ENCODE peak calls at places on chromosomes 13 and 19, in four cellular contexts. D is spleen, U is Panc1, O is esophagus muscularis mucosa. Z is an unnamed sample. For H3K36me3, the result is how much of the 10 kb centered on the place peaks cover.

GRCh38 chr19:31285744-31286143 is 63.5 kb downstream of the TSHZ3 start:
- DNase-seq in D (peak), O (no peak), U (no peak), Z (no peak)

GRCh38 chr13:80921556-80921955 is 580.6 kb upstream of the SPRY2 start:
- DNase-seq in D (no peak), U (no peak), O (no peak), Z (no peak)

GRCh38 chr19:8069116-8069973 is 16.8 kb downstream of the CCL25 start:
- DNase-seq in D (no peak), U (no peak), O (no peak), Z (no peak)

GRCh38 chr13:40680659-40681323 is 14.3 kb upstream of the FOXO1 start:
- DNase-seq in U (no peak), D (no peak), O (no peak), Z (no peak)

GRCh38 chr19:51179297-51179696 is 37.2 kb downstream of the SIGLEC7 start:
- DNase-seq in O (no peak), D (no peak), U (no peak), Z (no peak)

GRCh38 chr19:3175761-3176714 is 2.5 kb upstream of the S1PR4 start:
- DNase-seq in O (no peak), D (no peak), U (no peak), Z (peak)

GRCh38 chr13:29754486-29754806 is 96.0 kb downstream of the UBL3 start:
- DNase-seq in D (no peak), U (no peak), O (no peak), Z (no peak)

GRCh38 chr13:109787135-109787954 is 962 bp upstream of the IRS2 start:
- DNase-seq in D (peak), U (no peak), O (peak), Z (peak)

GRCh38 chr13:20465218-20465879 is 60.3 kb downstream of the CRYL1 start:
- DNase-seq in U (no peak), O (peak), D (no peak), Z (no peak)

GRCh38 chr13:65932587-65933239 is 1297.4 kb downstream of the PCDH9 start:
- DNase-seq in U (no peak), D (no peak), O (no peak), Z (no peak)

GRCh38 chr19:12749938-12750521 is 1.6 kb upstream of the BEST2 start:
- DNase-seq in U (no peak), O (no peak), D (no peak), Z (no peak)

GRCh38 chr13:37226966-37227365 is 121.5 kb upstream of the CSNK1A1L start:
- DNase-seq in U (no peak), D (no peak), O (no peak), Z (no peak)

GRCh38 chr13:109968876-109969577 is 182.6 kb upstream of the IRS2 start:
- DNase-seq in D (no peak), O (no peak), U (no peak), Z (no peak)

GRCh38 chr13:40211586-40211968 is 454.9 kb downstream of the FOXO1 start:
- DNase-seq in U (no peak), O (no peak), D (no peak), Z (no peak)

GRCh38 chr19:3373971-3374368 is 7.6 kb downstream of the NFIC start:
- DNase-seq in D (no peak), U (no peak), O (no peak), Z (no peak)

GRCh38 chr19:19410553-19411550 is 5.4 kb downstream of the GATAD2A start:
- DNase-seq in O (no peak), U (no peak), D (peak), Z (no peak)

GRCh38 chr13:93235258-93236015 is 8.8 kb downstream of the GPC6 start:
- DNase-seq in U (no peak), D (no peak), O (no peak), Z (no peak)

GRCh38 chr13:112260108-112261055 is 115.8 kb upstream of the SPACA7 start:
- DNase-seq in U (no peak), D (no peak), O (peak), Z (no peak)

GRCh38 chr13:23433171-23434153 is at the start of gene SACS:
- DNase-seq in D (no peak), O (peak), U (no peak), Z (no peak)

GRCh38 chr19:51514866-51515481 is 13.4 kb upstream of the SIGLEC12 start:
- DNase-seq in O (peak), U (peak), D (no peak), Z (no peak)

GRCh38 chr19:18297308-18297707 is 15.9 kb upstream of the JUND start:
- DNase-seq in O (no peak), U (no peak), D (no peak), Z (no peak)

GRCh38 chr13:60331249-60332012 is 65.6 kb upstream of the TDRD3 start:
- DNase-seq in D (no peak), U (no peak), O (no peak), Z (no peak)

GRCh38 chr13:44237276-44237767 is 136.3 kb upstream of the SERP2 start:
- DNase-seq in D (no peak), U (no peak), O (no peak), Z (no peak)

GRCh38 chr13:30978981-30979956 is 46.8 kb downstream of the TEX26 start:
- DNase-seq in D (no peak), U (no peak), O (peak), Z (peak)

GRCh38 chr19:28242317-28242927 is 970.5 kb downstream of the UQCRFS1 start:
- DNase-seq in D (no peak), O (no peak), U (no peak), Z (no peak)

GRCh38 chr13:68439821-68440220 is 1209.7 kb upstream of the PCDH9 start:
- DNase-seq in U (peak), D (no peak), O (no peak), Z (no peak)

GRCh38 chr19:18856385-18857126 is 24.8 kb downstream of the UPF1 start:
- DNase-seq in U (no peak), O (no peak), D (no peak), Z (no peak)

GRCh38 chr19:17248011-17248776 is 2.5 kb upstream of the NR2F6 start:
- DNase-seq in O (no peak), U (no peak), D (no peak), Z (peak)

GRCh38 chr13:94333131-94333820 is 146.2 kb downstream of the DCT start:
- DNase-seq in O (peak), U (no peak), D (no peak), Z (no peak)

GRCh38 chr13:79459906-79460305 is 21.0 kb upstream of the NDFIP2 start:
- DNase-seq in O (no peak), U (no peak), D (no peak), Z (no peak)

GRCh38 chr19:49110567-49110966 is 3.6 kb upstream of the LIN7B start:
- DNase-seq in O (no peak), D (no peak), U (no peak), Z (no peak)

GRCh38 chr19:39126593-39127187 is 1.1 kb downstream of the PAK4 start:
- DNase-seq in D (no peak), U (no peak), O (no peak), Z (peak)

GRCh38 chr19:55115446-55116065 is 1.9 kb downstream of the PPP1R12C start:
- DNase-seq in D (no peak), U (no peak), O (no peak), Z (no peak)

GRCh38 chr13:97067342-97067895 is 73.1 kb upstream of the OXGR1 start:
- DNase-seq in U (no peak), D (no peak), O (no peak), Z (no peak)
- TF ChIP-seq POLR2AphosphoS5 in U (no peak), D (no peak), O (no peak), Z (no peak)

DNA sequence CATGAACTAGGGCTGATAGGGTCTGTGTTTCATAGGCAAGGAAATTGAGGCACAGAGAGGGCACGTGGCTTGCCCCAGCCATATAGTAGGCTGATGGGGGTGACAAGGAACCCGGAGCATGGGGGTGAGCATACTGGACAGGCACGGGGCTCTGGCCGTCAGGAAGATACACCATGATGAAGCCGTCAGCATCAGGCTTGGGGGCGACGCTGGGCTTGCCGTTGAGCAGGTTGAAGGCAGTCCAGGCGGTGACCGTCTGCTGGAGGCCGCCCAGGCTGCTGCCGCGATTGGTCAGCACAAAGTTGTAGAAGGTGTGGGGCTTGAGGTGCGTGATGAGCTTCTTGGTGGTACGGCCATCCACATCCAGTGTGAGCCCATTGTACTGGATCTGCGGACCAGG is 119.7 kb downstream of the PTPRS start:
- DNase-seq in U (no peak), D (no peak), O (no peak), Z (no peak)
- H3K36me3 ChIP-seq in U (under half), D (half or more), O (under half), Z (under half)

GRCh38 chr19:45444318-45445041 is 20.8 kb upstream of the ERCC1 start:
- DNase-seq in D (peak), O (peak), U (no peak), Z (peak)
- TF ChIP-seq POLR2AphosphoS5 in D (peak), O (peak), U (no peak), Z (peak)

GRCh38 chr13:98447881-98448641 is 128.8 kb downstream of the STK24 start:
- DNase-seq in O (no peak), D (no peak), U (no peak), Z (no peak)
- H3K36me3 ChIP-seq in O (under half), D (half or more), U (under half), Z (under half)

DNA sequence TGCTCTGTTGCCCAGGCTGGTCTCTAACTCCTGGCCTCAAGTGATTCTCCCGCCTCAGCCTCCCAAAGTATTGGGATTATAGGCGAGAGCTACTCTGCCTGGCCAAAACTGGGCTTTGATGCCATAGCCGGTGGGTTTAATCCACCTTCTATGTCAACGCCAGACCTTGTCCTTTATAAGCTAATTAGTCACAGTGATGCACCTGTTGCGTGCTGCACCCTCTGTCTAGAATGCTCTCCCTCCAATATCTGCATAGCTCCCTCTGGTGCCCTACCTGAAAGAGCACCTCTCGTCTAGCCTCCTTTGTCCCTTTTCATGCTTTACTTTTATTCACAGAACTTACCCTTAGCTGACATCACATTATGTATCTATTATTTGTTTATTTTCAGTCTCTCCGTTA is 148.2 kb downstream of the USP12 start:
- DNase-seq in D (no peak), U (no peak), O (no peak), Z (no peak)
- TF ChIP-seq POLR2AphosphoS5 in D (no peak), U (no peak), O (no peak), Z (no peak)

GRCh38 chr19:45082170-45082569 is 3.1 kb downstream of the GEMIN7 start:
- DNase-seq in U (no peak), O (no peak), D (no peak), Z (no peak)

GRCh38 chr19:45087531-45087930 is 5.4 kb upstream of the PPP1R37 start:
- DNase-seq in D (peak), O (no peak), U (no peak), Z (no peak)

GRCh38 chr19:45090034-45090433 is 2.9 kb upstream of the PPP1R37 start:
- DNase-seq in D (peak), U (no peak), O (no peak), Z (no peak)

GRCh38 chr19:45090598-45090997 is 2.4 kb upstream of the PPP1R37 start:
- DNase-seq in O (no peak), D (no peak), U (no peak), Z (no peak)

DNA sequence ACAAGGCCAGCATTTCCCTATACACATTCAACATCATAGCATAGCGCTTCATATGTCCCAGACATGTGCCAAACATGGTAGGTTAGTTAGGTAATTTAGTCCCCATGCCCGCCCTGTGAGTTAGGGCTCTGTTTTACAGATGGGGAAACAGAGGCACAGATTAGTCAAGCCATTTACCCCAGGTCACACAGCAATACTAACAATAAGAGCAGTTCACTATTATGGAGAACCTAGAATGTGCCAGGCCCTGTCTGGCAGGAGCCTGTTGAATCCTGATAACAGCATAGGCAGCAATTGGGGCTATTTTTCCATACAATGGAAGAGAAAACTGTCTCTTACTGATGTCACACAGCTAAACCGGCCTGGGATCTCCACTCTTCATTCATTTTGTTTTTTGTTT is 6.5 kb upstream of the PPP1R37 start:
- DNase-seq in O (no peak), D (no peak), U (no peak), Z (no peak)
- H3K36me3 ChIP-seq in O (under half), D (half or more), U (under half), Z (half or more)

DNA sequence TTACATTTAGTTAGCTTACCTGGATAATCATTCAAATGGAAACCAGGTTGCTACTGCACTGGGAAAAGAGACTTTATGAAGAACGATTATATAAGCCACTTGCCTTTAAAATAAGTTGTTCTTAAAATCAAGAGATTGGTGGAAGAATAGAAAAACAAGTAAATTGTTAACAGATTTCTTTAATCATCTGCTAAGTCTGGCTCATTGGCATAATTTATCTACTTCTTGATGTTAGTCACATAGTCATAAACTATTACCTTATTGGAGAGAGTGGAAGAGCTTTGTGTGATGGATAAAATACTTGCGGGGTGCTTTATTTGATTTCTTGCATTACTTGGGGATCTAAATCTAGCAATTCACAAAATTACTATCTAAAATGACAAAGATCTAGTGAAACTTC is 6.8 kb downstream of the LSM14A start:
- DNase-seq in U (no peak), D (no peak), O (no peak), Z (no peak)
- TF ChIP-seq POLR2AphosphoS5 in U (no peak), D (no peak), O (no peak), Z (no peak)

GRCh38 chr13:113979791-113980471 is 6.1 kb upstream of the C13orf46 start:
- DNase-seq in D (peak), U (no peak), O (no peak), Z (no peak)
- H3K36me3 ChIP-seq in D (half or more), U (under half), O (under half), Z (half or more)

DNA sequence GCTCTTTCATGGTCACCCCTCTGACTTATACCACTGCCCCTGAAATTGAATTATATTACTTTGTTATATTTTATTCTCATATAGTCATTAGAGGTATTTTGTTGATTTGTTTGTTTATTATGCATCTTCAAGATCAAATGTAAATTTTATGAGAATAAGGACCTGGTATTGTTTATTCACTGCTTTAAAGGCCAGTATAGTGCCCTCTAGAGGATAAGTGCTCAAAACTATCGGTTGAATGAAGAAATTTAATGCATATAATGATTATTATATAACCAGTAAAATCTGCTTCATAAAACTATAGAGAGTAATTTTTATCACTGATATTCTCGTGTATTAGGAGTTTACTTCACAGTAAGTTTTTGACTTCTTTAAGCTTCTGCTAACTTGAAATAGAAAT is 1401.9 kb downstream of the SLITRK1 start:
- DNase-seq in D (no peak), O (no peak), U (no peak), Z (no peak)
- TF ChIP-seq POLR2AphosphoS5 in D (no peak), O (no peak), U (no peak), Z (no peak)